ENCODE peak calls at places on chromosome 2, in five cellular contexts. J is NCI-H1092; N is stimulated activated CD4-positive, alpha-beta T cell treated with anti-CD3 and anti-CD28 coated beads, Interleukin-15, amount 100 ng/mL, for 48 hours; U is heart left ventricle; O is HL-60. T is an unnamed sample.
A peak's percentile ranks its signal among the peaks of the same experiment; 100 is the strongest.

GRCh38 chr2:218805627-218806026 is 23.7 kb downstream of the CYP27A1 start:
- DNase-seq in J (no peak), N (no peak), U (no peak), O (no peak), T (peak; percentile 8)

GRCh38 chr2:136242687-136243277 is 124.8 kb upstream of the CXCR4 start:
- DNase-seq in J (no peak), N (peak; percentile 26), U (no peak), O (no peak), T (no peak)

GRCh38 chr2:185970148-185970852 is 231.7 kb downstream of the FSIP2 start:
- DNase-seq in J (no peak), N (no peak), U (no peak), O (no peak), T (no peak)

GRCh38 chr2:70656421-70657010 is 102.9 kb upstream of the TGFA start:
- DNase-seq in J (no peak), N (no peak), U (no peak), O (no peak), T (no peak)

GRCh38 chr2:128329607-128330006 is 10.9 kb upstream of the HS6ST1 start:
- DNase-seq in J (no peak), N (no peak), U (no peak), O (no peak), T (no peak)

GRCh38 chr2:98455494-98455976 is 10.9 kb downstream of the INPP4A start:
- DNase-seq in J (no peak), N (no peak), U (no peak), O (peak; percentile 54), T (no peak)

GRCh38 chr2:120346034-120346666 is at the start of gene INHBB:
- DNase-seq in J (no peak), N (no peak), U (no peak), O (no peak), T (no peak)

GRCh38 chr2:42829556-42830510 is 37.5 kb upstream of the HAAO start:
- DNase-seq in J (no peak), N (no peak), U (no peak), O (no peak), T (no peak)

GRCh38 chr2:222900354-222900753 is 39.5 kb downstream of the ACSL3 start:
- DNase-seq in J (no peak), N (no peak), U (no peak), O (no peak), T (no peak)

GRCh38 chr2:182628901-182629300 is 87.2 kb upstream of the DNAJC10 start:
- DNase-seq in J (no peak), N (no peak), U (no peak), O (no peak), T (no peak)

GRCh38 chr2:157746234-157746950 is 117.7 kb upstream of the ACVR1C start:
- DNase-seq in J (no peak), N (no peak), U (no peak), O (no peak), T (no peak)

GRCh38 chr2:176269319-176270099 is at the start of gene MTX2:
- DNase-seq in J (peak; percentile 84), N (peak; percentile 66), U (peak; percentile 84), O (peak; percentile 77), T (peak; percentile 74)

GRCh38 chr2:45678791-45679348 is 27.4 kb downstream of the PRKCE start:
- DNase-seq in J (no peak), N (no peak), U (no peak), O (no peak), T (no peak)

GRCh38 chr2:183222751-183223150 is 98.5 kb downstream of the NUP35 start:
- DNase-seq in J (no peak), N (no peak), U (no peak), O (no peak), T (no peak)

GRCh38 chr2:153872311-153873061 is 764 bp downstream of the GALNT13 start:
- DNase-seq in J (no peak), N (no peak), U (no peak), O (no peak), T (no peak)

GRCh38 chr2:201403904-201404303 is 46.8 kb upstream of the FLACC1 start:
- DNase-seq in J (no peak), N (no peak), U (no peak), O (no peak), T (peak; percentile 54)

GRCh38 chr2:48319863-48320262 is 210.1 kb upstream of the STON1 start:
- DNase-seq in J (no peak), N (no peak), U (no peak), O (peak; percentile 13), T (no peak)

GRCh38 chr2:65579506-65580235 is 147.3 kb upstream of the SPRED2 start:
- DNase-seq in J (no peak), N (no peak), U (no peak), O (no peak), T (no peak)

GRCh38 chr2:233990261-233990798 is 60.2 kb upstream of the SPP2 start:
- DNase-seq in J (no peak), N (peak; percentile 36), U (no peak), O (no peak), T (no peak)

GRCh38 chr2:234372506-234372905 is 124.4 kb downstream of the ARL4C start:
- DNase-seq in J (no peak), N (no peak), U (no peak), O (no peak), T (no peak)

GRCh38 chr2:64913357-64913869 is 75.8 kb upstream of the SLC1A4 start:
- DNase-seq in J (no peak), N (peak; percentile 6), U (no peak), O (peak; percentile 34), T (peak; percentile 65)

GRCh38 chr2:199463000-199463692 is 5.4 kb upstream of the SATB2 start:
- DNase-seq in J (peak; percentile 57), N (peak; percentile 48), U (peak; percentile 60), O (peak; percentile 82), T (peak; percentile 92)

GRCh38 chr2:56015631-56016251 is 92.2 kb upstream of the EFEMP1 start:
- DNase-seq in J (no peak), N (no peak), U (no peak), O (no peak), T (no peak)

GRCh38 chr2:119482481-119483394 is 41.5 kb downstream of the SCTR start:
- DNase-seq in J (no peak), N (no peak), U (peak; percentile 75), O (peak; percentile 48), T (no peak)

GRCh38 chr2:97760480-97761049 is 47.2 kb downstream of the ZAP70 start:
- DNase-seq in J (no peak), N (no peak), U (no peak), O (no peak), T (no peak)

GRCh38 chr2:106272202-106272807 is 78.2 kb upstream of the UXS1 start:
- DNase-seq in J (no peak), N (no peak), U (no peak), O (peak; percentile 9), T (no peak)

GRCh38 chr2:105640241-105640640 is 104.5 kb upstream of the NCK2 start:
- DNase-seq in J (no peak), N (no peak), U (no peak), O (no peak), T (no peak)

GRCh38 chr2:111185496-111186022 is 64.8 kb downstream of the BCL2L11 start:
- DNase-seq in J (peak; percentile 39), N (no peak), U (peak; percentile 42), O (no peak), T (no peak)

GRCh38 chr2:63849381-63850203 is 7.9 kb downstream of the UGP2 start:
- DNase-seq in J (no peak), N (no peak), U (no peak), O (no peak), T (no peak)

GRCh38 chr2:26283606-26284005 is 38.9 kb downstream of the HADHB start:
- DNase-seq in J (no peak), N (no peak), U (no peak), O (no peak), T (no peak)

GRCh38 chr2:75309596-75310290 is 110.4 kb upstream of the TACR1 start:
- DNase-seq in J (no peak), N (no peak), U (no peak), O (no peak), T (no peak)

GRCh38 chr2:125684932-125685331 is 971.0 kb upstream of the GYPC start:
- DNase-seq in J (no peak), N (no peak), U (no peak), O (no peak), T (no peak)

GRCh38 chr2:109216332-109216731 is 87.3 kb downstream of the SH3RF3 start:
- DNase-seq in J (no peak), N (no peak), U (no peak), O (peak; percentile 28), T (no peak)

GRCh38 chr2:96157649-96158553 is 12.7 kb upstream of the DUSP2 start:
- DNase-seq in J (no peak), N (peak; percentile 98), U (no peak), O (no peak), T (no peak)

GRCh38 chr2:59399126-59399525 is 1154.3 kb downstream of the BCL11A start:
- DNase-seq in J (no peak), N (no peak), U (no peak), O (no peak), T (no peak)

GRCh38 chr2:237178396-237178795 is 92.7 kb downstream of the COPS8 start:
- DNase-seq in J (no peak), N (no peak), U (no peak), O (no peak), T (no peak)

GRCh38 chr2:11022874-11023273 is 111.1 kb downstream of the KCNF1 start:
- DNase-seq in J (no peak), N (no peak), U (no peak), O (no peak), T (no peak)